ENCODE peak calls at places on chromosomes 16 and 17, in five cellular contexts. One of them, this sample, is unnamed.

GRCh38 chr17:41973457-41973856 is 6.9 kb downstream of the CNP start:
- DNase-seq in NCI-H1436: no peak
- DNase-seq in kidney tubule cell: no peak
- DNase-seq in NCI-H1092 treated with DMSO at 0.1 percent for 48 hours: no peak
- DNase-seq in stimulated activated CD8-positive, alpha-beta memory T cell treated with anti-CD3 and anti-CD28 coated beads, Interleukin-4, amount 100 ng/mL, for 1 hour: no peak
- DNase-seq in this sample: no peak

GRCh38 chr17:35607239-35607817 is 20.2 kb downstream of the AP2B1 start:
- DNase-seq in NCI-H1092 treated with DMSO at 0.1 percent for 48 hours: no peak
- DNase-seq in stimulated activated CD8-positive, alpha-beta memory T cell treated with anti-CD3 and anti-CD28 coated beads, Interleukin-4, amount 100 ng/mL, for 1 hour: no peak
- DNase-seq in kidney tubule cell: no peak
- DNase-seq in NCI-H1436: no peak
- DNase-seq in this sample: no peak

GRCh38 chr16:81684242-81684837 is 94.8 kb upstream of the PLCG2 start:
- DNase-seq in NCI-H1092 treated with DMSO at 0.1 percent for 48 hours: no peak
- DNase-seq in NCI-H1436: no peak
- DNase-seq in stimulated activated CD8-positive, alpha-beta memory T cell treated with anti-CD3 and anti-CD28 coated beads, Interleukin-4, amount 100 ng/mL, for 1 hour: no peak
- DNase-seq in kidney tubule cell: no peak
- DNase-seq in this sample: no peak

GRCh38 chr17:74061758-74062157 is 141.7 kb upstream of the RPL38 start:
- DNase-seq in NCI-H1436: no peak
- DNase-seq in stimulated activated CD8-positive, alpha-beta memory T cell treated with anti-CD3 and anti-CD28 coated beads, Interleukin-4, amount 100 ng/mL, for 1 hour: no peak
- DNase-seq in kidney tubule cell: no peak
- DNase-seq in NCI-H1092 treated with DMSO at 0.1 percent for 48 hours: no peak
- DNase-seq in this sample: no peak

GRCh38 chr17:43874293-43874692 is 27.3 kb downstream of the CD300LG start:
- DNase-seq in NCI-H1092 treated with DMSO at 0.1 percent for 48 hours: no peak
- DNase-seq in stimulated activated CD8-positive, alpha-beta memory T cell treated with anti-CD3 and anti-CD28 coated beads, Interleukin-4, amount 100 ng/mL, for 1 hour: no peak
- DNase-seq in NCI-H1436: no peak
- DNase-seq in kidney tubule cell: no peak
- DNase-seq in this sample: no peak

GRCh38 chr17:17228521-17229279 is 8.3 kb downstream of the FLCN start:
- DNase-seq in NCI-H1092 treated with DMSO at 0.1 percent for 48 hours: no peak
- DNase-seq in kidney tubule cell: no peak
- DNase-seq in stimulated activated CD8-positive, alpha-beta memory T cell treated with anti-CD3 and anti-CD28 coated beads, Interleukin-4, amount 100 ng/mL, for 1 hour: no peak
- DNase-seq in NCI-H1436: no peak
- DNase-seq in this sample: no peak

GRCh38 chr16:22018559-22018958 is 10.6 kb downstream of the MOSMO start:
- DNase-seq in stimulated activated CD8-positive, alpha-beta memory T cell treated with anti-CD3 and anti-CD28 coated beads, Interleukin-4, amount 100 ng/mL, for 1 hour: no peak
- DNase-seq in NCI-H1092 treated with DMSO at 0.1 percent for 48 hours: no peak
- DNase-seq in NCI-H1436: no peak
- DNase-seq in kidney tubule cell: no peak
- DNase-seq in this sample: no peak

GRCh38 chr16:27256861-27257260 is 11.7 kb downstream of the NSMCE1 start:
- DNase-seq in NCI-H1092 treated with DMSO at 0.1 percent for 48 hours: no peak
- DNase-seq in stimulated activated CD8-positive, alpha-beta memory T cell treated with anti-CD3 and anti-CD28 coated beads, Interleukin-4, amount 100 ng/mL, for 1 hour: no peak
- DNase-seq in NCI-H1436: no peak
- DNase-seq in kidney tubule cell: no peak
- DNase-seq in this sample: peak

GRCh38 chr17:35809855-35810461 is 674 bp downstream of the TAF15 start:
- DNase-seq in NCI-H1092 treated with DMSO at 0.1 percent for 48 hours: no peak
- DNase-seq in kidney tubule cell: peak
- DNase-seq in NCI-H1436: peak
- DNase-seq in stimulated activated CD8-positive, alpha-beta memory T cell treated with anti-CD3 and anti-CD28 coated beads, Interleukin-4, amount 100 ng/mL, for 1 hour: no peak
- DNase-seq in this sample: no peak

This sample was measured in type B pancreatic cell.